ENCODE peak calls at places on chromosomes 16 and 17, in six cellular contexts. E, N, J, I, B and O are unnamed samples.

GRCh38 chr17:56038136-56038535 is 115.1 kb upstream of the ANKFN1 start:
- DNase-seq in E (no peak), N (no peak), J (no peak), I (no peak), B (no peak), O (no peak)

GRCh38 chr17:74380086-74380958 is 13.0 kb downstream of the GPR142 start:
- DNase-seq in E (peak), N (peak), J (no peak), I (no peak), B (peak), O (no peak)

GRCh38 chr17:2101448-2102257 is 46.8 kb downstream of the HIC1 start:
- DNase-seq in E (peak), N (peak), J (no peak), I (no peak), B (peak), O (peak)

GRCh38 chr17:45920083-45920482 is 25.7 kb downstream of the MAPT start:
- DNase-seq in E (no peak), N (no peak), J (no peak), I (no peak), B (no peak), O (no peak)

GRCh38 chr17:62178579-62178978 is 113.5 kb upstream of the MED13 start:
- DNase-seq in E (no peak), N (no peak), J (no peak), I (no peak), B (no peak), O (peak)

GRCh38 chr17:40596261-40596919 is 31.1 kb upstream of the CCR7 start:
- DNase-seq in E (no peak), N (no peak), J (peak), I (no peak), B (peak), O (no peak)

GRCh38 chr17:3802461-3803307 is 1.7 kb upstream of the ITGAE start:
- DNase-seq in E (no peak), N (no peak), J (no peak), I (no peak), B (peak), O (peak)

GRCh38 chr17:1905190-1905919 is 75.5 kb downstream of the RPA1 start:
- DNase-seq in E (no peak), N (no peak), J (no peak), I (no peak), B (no peak), O (no peak)

GRCh38 chr16:64858076-64858475 is 263.8 kb downstream of the CDH11 start:
- DNase-seq in E (no peak), N (no peak), J (no peak), I (no peak), B (no peak), O (peak)

GRCh38 chr16:50293041-50293783 is 26.9 kb downstream of the ADCY7 start:
- DNase-seq in E (no peak), N (no peak), J (no peak), I (no peak), B (no peak), O (no peak)

GRCh38 chr16:89118361-89119061 is 24.9 kb downstream of the ACSF3 start:
- DNase-seq in E (no peak), N (peak), J (no peak), I (no peak), B (no peak), O (no peak)

GRCh38 chr17:42698736-42699414 is 16.5 kb downstream of the CNTNAP1 start:
- DNase-seq in E (no peak), N (peak), J (no peak), I (no peak), B (no peak), O (peak)

GRCh38 chr16:12458591-12459400 is 344.9 kb downstream of the CPPED1 start:
- DNase-seq in E (no peak), N (peak), J (no peak), I (no peak), B (peak), O (no peak)

GRCh38 chr16:50680907-50681885 is at the start of gene SNX20:
- DNase-seq in E (no peak), N (peak), J (peak), I (no peak), B (peak), O (no peak)

GRCh38 chr16:87226926-87227650 is 90.1 kb downstream of the C16orf95 start:
- DNase-seq in E (no peak), N (no peak), J (no peak), I (no peak), B (no peak), O (peak)

GRCh38 chr16:57000271-57001025 is 11.1 kb downstream of the NLRC5 start:
- DNase-seq in E (peak), N (no peak), J (peak), I (no peak), B (no peak), O (peak)

GRCh38 chr17:66222772-66223350 is 6.4 kb downstream of the APOH start:
- DNase-seq in E (no peak), N (no peak), J (no peak), I (no peak), B (no peak), O (no peak)

GRCh38 chr16:88481851-88482250 is 28.8 kb downstream of the ZFPM1 start:
- DNase-seq in E (no peak), N (no peak), J (no peak), I (no peak), B (no peak), O (no peak)

DNA sequence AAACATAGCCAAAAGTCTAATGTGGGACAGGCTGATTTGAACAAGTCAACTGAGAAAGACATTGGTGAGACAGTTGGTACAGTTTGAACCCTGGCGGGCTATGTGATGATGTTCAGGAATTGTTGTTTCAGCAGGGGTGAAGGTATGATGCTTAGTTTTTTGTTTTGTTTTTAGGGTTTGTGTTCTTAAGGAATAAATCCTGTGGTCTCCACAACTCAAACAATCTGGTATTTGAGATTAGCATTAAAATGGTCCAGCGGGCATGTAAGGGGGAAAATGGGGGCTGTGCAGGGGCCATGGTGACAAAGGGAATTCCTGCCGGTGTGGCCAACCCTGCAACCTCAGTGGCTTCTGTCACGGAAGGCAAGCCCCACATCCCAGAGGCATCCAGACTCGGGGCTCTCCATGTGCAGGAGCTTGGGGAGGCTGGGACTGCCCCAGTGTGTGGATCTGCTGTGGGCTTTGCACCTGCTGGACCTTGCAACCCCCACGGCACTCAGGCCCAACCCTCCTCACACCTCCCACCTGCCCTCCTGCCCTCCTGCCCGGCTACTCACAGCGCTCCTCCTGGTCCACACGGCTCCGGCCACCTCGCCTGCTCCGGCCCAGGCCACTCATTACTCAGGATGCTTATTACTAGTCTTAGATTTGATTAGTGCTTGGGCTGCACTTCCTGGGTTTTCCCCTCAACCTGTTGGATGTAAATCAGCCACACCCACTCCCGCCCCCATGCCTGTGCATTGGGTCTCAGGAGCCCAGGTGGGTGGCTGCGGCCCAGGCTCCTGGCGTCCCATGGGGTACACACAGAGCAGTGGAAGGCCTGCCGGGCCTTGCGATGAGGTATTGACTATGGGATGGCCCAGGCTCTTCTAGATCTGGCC is at the start of gene TNFRSF13B:
- DNase-seq in E (no peak), N (no peak), J (peak), I (no peak), B (no peak), O (no peak)
- H3K4me3 ChIP-seq in E (no peak), N (no peak), J (peak), I (no peak), B (no peak), O (no peak)

GRCh38 chr17:35449371-35449931 is 885 bp upstream of the SLFN13 start:
- DNase-seq in E (no peak), N (peak), J (peak), I (peak), B (peak), O (peak)
- H3K4me3 ChIP-seq in E (no peak), N (peak), J (peak), I (peak), B (peak), O (peak)

GRCh38 chr17:72884066-72884465 is 208.4 kb downstream of the SLC39A11 start:
- DNase-seq in E (no peak), N (no peak), J (no peak), I (no peak), B (no peak), O (no peak)

GRCh38 chr17:72879877-72880276 is 212.6 kb downstream of the SLC39A11 start:
- DNase-seq in E (no peak), N (no peak), J (no peak), I (no peak), B (no peak), O (no peak)

GRCh38 chr17:72886622-72887021 is 205.9 kb downstream of the SLC39A11 start:
- DNase-seq in E (no peak), N (no peak), J (peak), I (no peak), B (no peak), O (no peak)

GRCh38 chr17:72887322-72887721 is 205.2 kb downstream of the SLC39A11 start:
- DNase-seq in E (no peak), N (no peak), J (peak), I (no peak), B (no peak), O (no peak)

GRCh38 chr17:72883351-72883750 is 209.1 kb downstream of the SLC39A11 start:
- DNase-seq in E (no peak), N (no peak), J (no peak), I (no peak), B (no peak), O (no peak)
- H3K4me3 ChIP-seq in E (no peak), N (no peak), J (no peak), I (no peak), B (no peak), O (no peak)

DNA sequence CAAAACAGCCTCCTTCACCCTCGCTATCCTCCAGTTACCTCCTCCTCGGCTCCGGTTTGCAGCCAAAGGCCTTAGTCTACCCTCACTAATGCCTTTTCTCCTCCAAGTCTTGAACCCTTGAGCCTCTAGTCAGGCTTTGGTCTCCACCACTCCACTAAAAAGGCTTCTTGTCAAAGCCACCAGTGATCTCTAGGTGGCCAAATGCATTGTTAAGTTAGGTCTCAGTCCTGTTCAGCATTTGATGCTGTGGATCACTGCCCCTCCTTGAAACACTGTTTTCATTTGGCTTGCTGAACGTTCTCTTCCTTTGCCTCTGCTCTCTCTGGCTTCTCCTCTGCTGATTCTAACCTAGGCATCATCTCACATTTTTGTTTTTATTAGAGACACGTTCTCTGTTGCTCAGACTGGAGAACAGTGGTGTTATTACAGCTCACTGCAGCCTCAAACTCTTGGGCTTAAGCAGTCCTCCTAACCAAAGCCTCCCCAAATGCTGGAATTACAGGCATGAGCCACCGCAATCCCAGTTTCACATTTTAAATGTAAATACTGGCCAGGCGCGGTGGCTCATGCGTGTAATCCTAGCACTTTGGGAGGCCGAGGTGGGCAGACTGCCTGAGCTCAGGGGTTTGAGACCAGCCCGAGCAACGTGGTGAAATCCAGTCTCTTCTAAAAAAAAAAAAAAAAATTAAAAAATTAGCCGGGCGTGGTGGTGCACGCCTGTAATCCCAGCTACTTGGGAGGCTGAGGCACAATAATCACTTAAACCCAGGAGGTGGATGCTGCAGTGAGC is 1.1 kb downstream of the SGF29 start:
- DNase-seq in E (no peak), N (no peak), J (no peak), I (no peak), B (no peak), O (no peak)
- H3K4me3 ChIP-seq in E (no peak), N (peak), J (peak), I (peak), B (peak), O (peak)

DNA sequence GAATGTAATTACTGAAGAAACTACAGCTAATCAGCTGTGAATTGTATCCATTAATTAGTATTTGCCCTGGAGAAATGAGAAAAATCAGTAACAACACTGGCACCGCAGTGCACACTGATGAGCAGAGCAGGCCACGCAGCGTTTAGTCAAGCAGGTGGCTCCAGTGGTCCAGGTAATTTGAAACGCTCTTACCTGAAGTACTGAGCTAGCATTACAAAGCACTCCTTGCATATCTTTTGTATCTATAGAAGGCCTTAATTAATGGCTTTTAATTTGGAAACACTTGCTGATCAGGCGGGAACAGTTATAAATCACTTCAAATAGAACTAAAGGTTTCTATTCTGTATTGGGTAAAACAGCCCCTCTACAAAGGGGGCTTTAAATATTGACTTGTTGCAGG is 76.3 kb downstream of the TOX3 start:
- DNase-seq in E (no peak), N (no peak), J (no peak), I (no peak), B (no peak), O (no peak)
- H3K4me3 ChIP-seq in E (no peak), N (no peak), J (no peak), I (no peak), B (no peak), O (no peak)

GRCh38 chr17:12507046-12507445 is 158.6 kb upstream of the MYOCD start:
- DNase-seq in E (no peak), N (no peak), J (no peak), I (no peak), B (no peak), O (no peak)

GRCh38 chr17:12509836-12510235 is 155.9 kb upstream of the MYOCD start:
- DNase-seq in E (no peak), N (no peak), J (no peak), I (no peak), B (no peak), O (no peak)

GRCh38 chr17:12514596-12514995 is 151.1 kb upstream of the MYOCD start:
- DNase-seq in E (no peak), N (no peak), J (no peak), I (no peak), B (no peak), O (no peak)

GRCh38 chr17:12510535-12510934 is 155.2 kb upstream of the MYOCD start:
- DNase-seq in E (no peak), N (no peak), J (no peak), I (no peak), B (no peak), O (peak)

GRCh38 chr17:12512712-12513355 is 152.9 kb upstream of the MYOCD start:
- DNase-seq in E (no peak), N (no peak), J (no peak), I (no peak), B (no peak), O (peak)
- H3K4me3 ChIP-seq in E (no peak), N (no peak), J (no peak), I (no peak), B (no peak), O (no peak)

GRCh38 chr16:19884611-19885455 is at the start of gene GPRC5B:
- DNase-seq in E (peak), N (no peak), J (peak), I (no peak), B (peak), O (peak)

GRCh38 chr16:19882641-19883040 is 2.0 kb downstream of the GPRC5B start:
- DNase-seq in E (no peak), N (no peak), J (no peak), I (no peak), B (no peak), O (no peak)

GRCh38 chr16:19885456-19886060 is 910 bp upstream of the GPRC5B start:
- DNase-seq in E (no peak), N (no peak), J (no peak), I (no peak), B (no peak), O (peak)

GRCh38 chr16:19883296-19883951 is 1.2 kb downstream of the GPRC5B start:
- DNase-seq in E (peak), N (no peak), J (no peak), I (no peak), B (no peak), O (peak)

GRCh38 chr16:19884021-19884485 is 595 bp downstream of the GPRC5B start:
- DNase-seq in E (no peak), N (no peak), J (no peak), I (no peak), B (no peak), O (no peak)
- H3K4me3 ChIP-seq in E (peak), N (peak), J (no peak), I (peak), B (no peak), O (peak)